ENCODE peak calls at places on chromosomes 11 and 22, in ten cellular contexts. One of them, this sample, is unnamed. For H3K4me1, the result is how much of the 10 kb centered on the place peaks cover.

GRCh38 chr22:25494774-25495173 is 69.7 kb upstream of the GRK3 start:
- DNase-seq in endodermal cell: no peak
- DNase-seq in pancreas: no peak
- DNase-seq in endothelial cell of umbilical vein: no peak
- DNase-seq in aorta: no peak
- DNase-seq in tibial nerve: no peak
- DNase-seq in heart right ventricle: no peak
- DNase-seq in gastrocnemius medialis: no peak
- DNase-seq in ovary: no peak
- DNase-seq in lung: no peak
- DNase-seq in this sample: no peak

GRCh38 chr11:102488208-102488607 is 35.6 kb upstream of the TMEM123 start:
- DNase-seq in endothelial cell of umbilical vein: no peak
- DNase-seq in ovary: no peak
- DNase-seq in gastrocnemius medialis: no peak
- DNase-seq in pancreas: no peak
- DNase-seq in lung: no peak
- DNase-seq in endodermal cell: no peak
- DNase-seq in aorta: no peak
- DNase-seq in heart right ventricle: no peak
- DNase-seq in tibial nerve: no peak
- DNase-seq in this sample: no peak

GRCh38 chr22:38873469-38874411 is 1.7 kb upstream of the CBX6 start:
- DNase-seq in pancreas: no peak
- DNase-seq in lung: no peak
- DNase-seq in aorta: no peak
- DNase-seq in gastrocnemius medialis: no peak
- DNase-seq in endodermal cell: peak
- DNase-seq in heart right ventricle: no peak
- DNase-seq in ovary: no peak
- DNase-seq in tibial nerve: no peak
- DNase-seq in endothelial cell of umbilical vein: no peak
- DNase-seq in this sample: no peak

GRCh38 chr22:46737105-46737975 is 712 bp downstream of the CERK start:
- DNase-seq in aorta: peak
- DNase-seq in heart right ventricle: peak
- DNase-seq in pancreas: peak
- DNase-seq in endodermal cell: peak
- DNase-seq in gastrocnemius medialis: peak
- DNase-seq in endothelial cell of umbilical vein: peak
- DNase-seq in tibial nerve: no peak
- DNase-seq in ovary: peak
- DNase-seq in lung: no peak
- DNase-seq in this sample: no peak

GRCh38 chr22:36946436-36947158 is 33.2 kb downstream of the CSF2RB start:
- DNase-seq in pancreas: no peak
- DNase-seq in endodermal cell: no peak
- DNase-seq in tibial nerve: no peak
- DNase-seq in endothelial cell of umbilical vein: no peak
- DNase-seq in heart right ventricle: no peak
- DNase-seq in aorta: no peak
- DNase-seq in lung: no peak
- DNase-seq in gastrocnemius medialis: no peak
- DNase-seq in ovary: no peak
- DNase-seq in this sample: no peak

GRCh38 chr11:35373284-35373933 is 45.9 kb downstream of the SLC1A2 start:
- DNase-seq in pancreas: no peak
- DNase-seq in aorta: no peak
- DNase-seq in gastrocnemius medialis: no peak
- DNase-seq in ovary: no peak
- DNase-seq in lung: no peak
- DNase-seq in endothelial cell of umbilical vein: no peak
- DNase-seq in tibial nerve: no peak
- DNase-seq in heart right ventricle: no peak
- DNase-seq in endodermal cell: peak
- DNase-seq in this sample: no peak

GRCh38 chr11:106520146-106520912 is 442.9 kb downstream of the AASDHPPT start:
- DNase-seq in gastrocnemius medialis: no peak
- DNase-seq in aorta: no peak
- DNase-seq in endothelial cell of umbilical vein: no peak
- DNase-seq in lung: no peak
- DNase-seq in endodermal cell: no peak
- DNase-seq in heart right ventricle: no peak
- DNase-seq in pancreas: no peak
- DNase-seq in tibial nerve: no peak
- DNase-seq in ovary: no peak
- DNase-seq in this sample: no peak

GRCh38 chr11:46381046-46381835 is at the start of gene MDK:
- DNase-seq in pancreas: peak
- DNase-seq in aorta: no peak
- DNase-seq in endodermal cell: peak
- DNase-seq in heart right ventricle: peak
- DNase-seq in gastrocnemius medialis: peak
- DNase-seq in tibial nerve: no peak
- DNase-seq in lung: no peak
- DNase-seq in endothelial cell of umbilical vein: peak
- DNase-seq in ovary: peak
- DNase-seq in this sample: peak

GRCh38 chr11:13462311-13462927 is 603 bp downstream of the BTBD10 start:
- DNase-seq in endodermal cell: peak
- DNase-seq in ovary: peak
- DNase-seq in aorta: peak
- DNase-seq in gastrocnemius medialis: no peak
- DNase-seq in pancreas: peak
- DNase-seq in heart right ventricle: peak
- DNase-seq in tibial nerve: peak
- DNase-seq in endothelial cell of umbilical vein: peak
- DNase-seq in lung: peak
- DNase-seq in this sample: peak

GRCh38 chr22:24953294-24954113 is 988 bp downstream of the KIAA1671 start:
- DNase-seq in aorta: peak
- DNase-seq in ovary: peak
- DNase-seq in heart right ventricle: peak
- DNase-seq in gastrocnemius medialis: no peak
- DNase-seq in tibial nerve: no peak
- DNase-seq in endothelial cell of umbilical vein: peak
- DNase-seq in endodermal cell: peak
- DNase-seq in lung: peak
- DNase-seq in pancreas: peak
- DNase-seq in this sample: peak

GRCh38 chr11:65424200-65425104 is 1.9 kb downstream of the NEAT1 start:
- DNase-seq in aorta: peak
- DNase-seq in tibial nerve: peak
- DNase-seq in endodermal cell: peak
- DNase-seq in gastrocnemius medialis: peak
- DNase-seq in pancreas: peak
- DNase-seq in heart right ventricle: peak
- DNase-seq in ovary: peak
- DNase-seq in endothelial cell of umbilical vein: peak
- DNase-seq in lung: no peak
- DNase-seq in this sample: peak

GRCh38 chr11:68942751-68943271 is 38.0 kb downstream of the MRGPRD start:
- DNase-seq in endothelial cell of umbilical vein: no peak
- DNase-seq in heart right ventricle: no peak
- DNase-seq in lung: no peak
- DNase-seq in pancreas: no peak
- DNase-seq in tibial nerve: no peak
- DNase-seq in ovary: no peak
- DNase-seq in aorta: peak
- DNase-seq in endodermal cell: no peak
- DNase-seq in gastrocnemius medialis: no peak
- DNase-seq in this sample: no peak

GRCh38 chr11:61545341-61545740 is 35.5 kb downstream of the SYT7 start:
- DNase-seq in aorta: no peak
- DNase-seq in lung: no peak
- DNase-seq in heart right ventricle: no peak
- DNase-seq in pancreas: no peak
- DNase-seq in endothelial cell of umbilical vein: no peak
- DNase-seq in endodermal cell: peak
- DNase-seq in gastrocnemius medialis: no peak
- DNase-seq in ovary: no peak
- DNase-seq in tibial nerve: no peak
- DNase-seq in this sample: peak

GRCh38 chr22:22818861-22819855 is 68.5 kb upstream of the IGLL5 start:
- DNase-seq in lung: no peak
- DNase-seq in tibial nerve: no peak
- DNase-seq in gastrocnemius medialis: no peak
- DNase-seq in ovary: no peak
- DNase-seq in pancreas: no peak
- DNase-seq in endodermal cell: no peak
- DNase-seq in heart right ventricle: no peak
- DNase-seq in endothelial cell of umbilical vein: no peak
- DNase-seq in aorta: no peak
- DNase-seq in this sample: no peak

GRCh38 chr11:78941226-78941851 is 366.7 kb upstream of the NARS2 start:
- DNase-seq in endodermal cell: peak
- DNase-seq in ovary: no peak
- DNase-seq in tibial nerve: no peak
- DNase-seq in pancreas: peak
- DNase-seq in endothelial cell of umbilical vein: no peak
- DNase-seq in gastrocnemius medialis: no peak
- DNase-seq in heart right ventricle: peak
- DNase-seq in aorta: no peak
- DNase-seq in lung: no peak
- DNase-seq in this sample: peak

GRCh38 chr11:101096036-101096704 is 33.4 kb downstream of the PGR start:
- DNase-seq in pancreas: no peak
- DNase-seq in aorta: peak
- DNase-seq in gastrocnemius medialis: no peak
- DNase-seq in endothelial cell of umbilical vein: no peak
- DNase-seq in ovary: peak
- DNase-seq in endodermal cell: no peak
- DNase-seq in tibial nerve: no peak
- DNase-seq in lung: no peak
- DNase-seq in heart right ventricle: peak
- DNase-seq in this sample: peak

DNA sequence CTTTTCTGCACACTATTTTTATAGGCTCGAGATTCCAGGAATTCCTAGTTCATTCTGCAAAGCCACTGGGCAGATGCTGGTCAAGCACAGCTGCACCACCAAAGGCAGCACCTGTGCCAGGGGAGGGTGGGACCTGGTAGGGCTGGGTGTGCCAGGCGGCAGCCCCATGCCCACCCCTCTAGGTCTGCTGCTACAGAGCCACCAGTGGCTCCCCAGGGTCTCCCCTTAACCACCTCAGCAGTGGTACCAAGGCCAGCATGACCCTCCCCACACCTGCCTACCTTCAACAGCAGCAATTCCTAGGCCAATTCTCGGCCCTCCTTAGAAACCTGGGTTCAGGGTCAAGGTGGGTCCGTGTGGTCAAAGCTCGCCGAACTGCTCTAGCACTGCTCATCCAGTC is 39.5 kb downstream of the PHF21B start:
- DNase-seq in endothelial cell of umbilical vein: no peak
- DNase-seq in heart right ventricle: no peak
- DNase-seq in gastrocnemius medialis: no peak
- DNase-seq in tibial nerve: no peak
- DNase-seq in lung: no peak
- DNase-seq in aorta: no peak
- DNase-seq in endodermal cell: no peak
- DNase-seq in ovary: no peak
- DNase-seq in pancreas: no peak
- DNase-seq in this sample: peak
- H3K4me1 ChIP-seq in endothelial cell of umbilical vein: under half
- H3K4me1 ChIP-seq in heart right ventricle: under half
- H3K4me1 ChIP-seq in gastrocnemius medialis: under half
- H3K4me1 ChIP-seq in tibial nerve: under half
- H3K4me1 ChIP-seq in lung: under half
- H3K4me1 ChIP-seq in aorta: under half
- H3K4me1 ChIP-seq in endodermal cell: under half
- H3K4me1 ChIP-seq in ovary: under half
- H3K4me1 ChIP-seq in pancreas: under half
- H3K4me1 ChIP-seq in this sample: under half

GRCh38 chr11:31816467-31817053 is 5.4 kb upstream of the PAX6 start:
- DNase-seq in endodermal cell: peak
- DNase-seq in aorta: no peak
- DNase-seq in lung: no peak
- DNase-seq in heart right ventricle: no peak
- DNase-seq in tibial nerve: no peak
- DNase-seq in ovary: no peak
- DNase-seq in gastrocnemius medialis: no peak
- DNase-seq in pancreas: peak
- DNase-seq in endothelial cell of umbilical vein: no peak
- DNase-seq in this sample: peak
- H3K27ac ChIP-seq in endodermal cell: no peak
- H3K27ac ChIP-seq in aorta: no peak
- H3K27ac ChIP-seq in lung: no peak
- H3K27ac ChIP-seq in heart right ventricle: no peak
- H3K27ac ChIP-seq in tibial nerve: no peak
- H3K27ac ChIP-seq in ovary: no peak
- H3K27ac ChIP-seq in gastrocnemius medialis: no peak
- H3K27ac ChIP-seq in pancreas: no peak
- H3K27ac ChIP-seq in endothelial cell of umbilical vein: no peak
- H3K27ac ChIP-seq in this sample: no peak

DNA sequence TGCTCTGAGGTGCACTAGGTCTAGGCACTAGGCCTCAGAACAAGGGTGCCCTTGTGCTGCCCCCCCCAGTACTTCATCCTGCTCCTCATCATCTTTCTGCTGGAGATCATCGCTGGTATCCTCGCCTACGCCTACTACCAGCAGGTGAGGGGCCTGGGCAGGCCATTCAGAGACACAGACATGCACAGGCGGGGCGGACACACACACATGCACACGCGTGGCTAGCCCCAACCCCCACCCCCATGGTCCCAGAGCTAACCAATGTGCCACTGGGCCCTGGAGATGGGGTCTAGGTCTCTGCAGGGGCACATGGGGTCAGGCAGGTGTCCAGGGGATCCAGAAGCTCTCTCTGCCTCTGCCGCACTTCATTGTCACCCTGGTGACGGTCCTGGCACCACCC is 3.9 kb downstream of the CD151 start:
- DNase-seq in endodermal cell: no peak
- DNase-seq in pancreas: no peak
- DNase-seq in gastrocnemius medialis: no peak
- DNase-seq in aorta: no peak
- DNase-seq in endothelial cell of umbilical vein: no peak
- DNase-seq in heart right ventricle: no peak
- DNase-seq in ovary: no peak
- DNase-seq in lung: no peak
- DNase-seq in tibial nerve: no peak
- DNase-seq in this sample: no peak
- H3K4me1 ChIP-seq in endodermal cell: under half
- H3K4me1 ChIP-seq in pancreas: under half
- H3K4me1 ChIP-seq in gastrocnemius medialis: under half
- H3K4me1 ChIP-seq in aorta: under half
- H3K4me1 ChIP-seq in endothelial cell of umbilical vein: under half
- H3K4me1 ChIP-seq in heart right ventricle: half or more
- H3K4me1 ChIP-seq in ovary: under half
- H3K4me1 ChIP-seq in lung: under half
- H3K4me1 ChIP-seq in tibial nerve: half or more
- H3K4me1 ChIP-seq in this sample: under half

DNA sequence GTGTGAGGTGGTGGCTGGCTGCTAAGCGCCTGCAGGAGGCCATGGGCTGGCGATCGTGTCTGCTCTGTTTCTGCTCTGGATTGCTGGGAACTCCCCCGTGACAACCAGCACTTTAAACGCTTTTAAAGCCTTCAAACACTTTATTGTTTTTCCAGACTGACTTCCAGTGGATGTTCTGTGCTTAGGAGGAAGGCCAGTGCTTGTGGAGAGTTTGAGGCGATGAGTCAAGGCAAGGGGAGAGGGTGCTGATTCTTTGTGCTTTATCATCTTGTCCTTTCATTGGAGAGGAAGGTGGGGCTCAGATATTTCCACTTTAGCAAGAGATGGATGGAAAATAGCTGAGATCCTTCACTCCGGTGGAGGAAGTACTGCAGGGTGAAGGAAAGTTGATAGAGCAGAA is 81.6 kb downstream of the FLI1 start:
- DNase-seq in aorta: no peak
- DNase-seq in pancreas: no peak
- DNase-seq in gastrocnemius medialis: no peak
- DNase-seq in heart right ventricle: no peak
- DNase-seq in lung: no peak
- DNase-seq in endothelial cell of umbilical vein: peak
- DNase-seq in tibial nerve: no peak
- DNase-seq in endodermal cell: no peak
- DNase-seq in ovary: no peak
- DNase-seq in this sample: no peak
- H3K27ac ChIP-seq in aorta: no peak
- H3K27ac ChIP-seq in pancreas: no peak
- H3K27ac ChIP-seq in gastrocnemius medialis: no peak
- H3K27ac ChIP-seq in heart right ventricle: no peak
- H3K27ac ChIP-seq in lung: no peak
- H3K27ac ChIP-seq in endothelial cell of umbilical vein: no peak
- H3K27ac ChIP-seq in tibial nerve: no peak
- H3K27ac ChIP-seq in endodermal cell: no peak
- H3K27ac ChIP-seq in ovary: no peak
- H3K27ac ChIP-seq in this sample: no peak